ENCODE peak calls at places on chromosomes 2 and 18, in seven cellular contexts. K is astrocyte of the spinal cord, U is iPS DF 6.9, M is AG04450, H is GM12878, P is upper lobe of left lung, Y is epithelial cell of esophagus. E is an unnamed sample.

GRCh38 chr18:79258447-79258846 is 137.3 kb upstream of the NFATC1 start:
- DNase-seq in M (no peak), Y (peak), K (no peak), P (no peak), H (no peak), U (no peak), E (no peak)

GRCh38 chr18:78711316-78711715 is 268.3 kb upstream of the SALL3 start:
- DNase-seq in P (no peak), Y (no peak), M (no peak), K (no peak), H (no peak), U (no peak), E (no peak)

GRCh38 chr2:17545680-17546613 is 5.5 kb downstream of the VSNL1 start:
- DNase-seq in Y (no peak), M (no peak), H (no peak), P (no peak), K (no peak), U (no peak), E (no peak)

GRCh38 chr2:95023222-95023597 is 2.3 kb upstream of the MAL start:
- DNase-seq in K (no peak), U (no peak), Y (peak), P (no peak), H (no peak), M (no peak), E (no peak)

GRCh38 chr2:172674034-172674967 is 61.3 kb upstream of the RAPGEF4 start:
- DNase-seq in K (peak), M (no peak), P (peak), U (peak), Y (no peak), H (no peak), E (no peak)

GRCh38 chr18:46379323-46379950 is 275.3 kb downstream of the HAUS1 start:
- DNase-seq in U (no peak), Y (no peak), K (no peak), H (no peak), M (no peak), P (no peak), E (no peak)

GRCh38 chr2:176118606-176119370 is 2.2 kb downstream of the HOXD10 start:
- DNase-seq in P (no peak), U (no peak), M (no peak), Y (peak), K (no peak), H (no peak), E (no peak)

GRCh38 chr2:121697108-121697631 is 39.5 kb downstream of the NIFK start:
- DNase-seq in H (no peak), U (no peak), Y (peak), P (no peak), K (no peak), M (no peak), E (no peak)

GRCh38 chr2:110993557-110994231 is 127.0 kb upstream of the BCL2L11 start:
- DNase-seq in Y (peak), K (no peak), M (no peak), H (no peak), U (no peak), P (no peak), E (no peak)

GRCh38 chr2:170690671-170691070 is 24.5 kb upstream of the SP5 start:
- DNase-seq in Y (no peak), M (no peak), H (no peak), U (no peak), K (no peak), P (no peak), E (no peak)

GRCh38 chr2:86352137-86352931 is 14.9 kb upstream of the REEP1 start:
- DNase-seq in K (no peak), H (no peak), P (no peak), Y (no peak), U (no peak), M (no peak), E (no peak)

GRCh38 chr2:185466915-185467314 is 271.7 kb upstream of the FSIP2 start:
- DNase-seq in M (no peak), P (no peak), U (no peak), K (no peak), Y (no peak), H (no peak), E (no peak)

GRCh38 chr2:178914259-178914849 is 107.1 kb upstream of the TTN start:
- DNase-seq in K (peak), M (peak), H (peak), Y (peak), P (no peak), U (peak), E (peak)

GRCh38 chr2:173959909-173960308 is 5.3 kb downstream of the SP3 start:
- DNase-seq in U (no peak), P (no peak), M (no peak), Y (no peak), K (no peak), H (no peak), E (no peak)

GRCh38 chr2:173957517-173957916 is 7.7 kb downstream of the SP3 start:
- DNase-seq in P (no peak), K (no peak), H (no peak), U (no peak), Y (no peak), M (no peak), E (peak)

GRCh38 chr2:173959358-173959884 is 5.8 kb downstream of the SP3 start:
- DNase-seq in P (peak), Y (no peak), H (no peak), U (no peak), K (no peak), M (no peak), E (no peak)

GRCh38 chr2:173956454-173956853 is 8.7 kb downstream of the SP3 start:
- DNase-seq in K (no peak), H (no peak), M (no peak), P (no peak), Y (no peak), U (no peak), E (no peak)

GRCh38 chr2:173958198-173958846 is 6.9 kb downstream of the SP3 start:
- DNase-seq in U (no peak), K (no peak), Y (no peak), P (no peak), M (no peak), H (no peak), E (no peak)
- H3K4me3 ChIP-seq in U (no peak), K (no peak), Y (no peak), P (no peak), M (no peak), H (peak), E (peak)

GRCh38 chr2:159219394-159219998 is 67.0 kb downstream of the WDSUB1 start:
- DNase-seq in P (no peak), U (no peak), M (no peak), K (no peak), Y (no peak), H (no peak), E (no peak)
- H3K4me3 ChIP-seq in P (no peak), U (no peak), M (no peak), K (no peak), Y (no peak), H (no peak), E (no peak)

DNA sequence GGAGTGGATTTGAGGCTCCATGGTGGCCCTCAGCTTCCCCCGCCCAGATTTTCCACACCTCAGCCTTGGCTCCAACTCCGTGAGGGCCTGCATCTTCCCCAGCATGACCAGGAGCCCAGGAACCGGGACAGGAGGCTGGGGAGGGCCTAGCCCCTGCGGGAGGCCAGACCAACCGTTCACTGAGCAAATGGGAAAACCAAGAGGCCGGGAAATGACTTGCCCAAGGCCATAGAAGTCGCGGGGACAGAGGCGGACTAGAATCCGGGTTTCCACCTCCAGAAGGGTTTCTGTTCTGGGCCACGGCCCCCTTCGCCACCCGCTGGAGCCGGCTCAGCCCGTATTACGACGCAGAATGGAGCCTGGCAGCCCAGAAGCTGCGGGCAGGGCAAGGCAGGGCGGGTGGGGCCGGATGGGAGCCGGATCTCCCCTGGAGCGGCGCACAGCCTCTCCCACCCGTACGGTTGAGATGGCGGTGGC is 7.9 kb upstream of the CRYBA2 start:
- DNase-seq in P (no peak), U (no peak), H (no peak), M (no peak), K (no peak), Y (no peak), E (no peak)
- H3K4me3 ChIP-seq in P (peak), U (no peak), H (no peak), M (no peak), K (no peak), Y (no peak), E (no peak)

DNA sequence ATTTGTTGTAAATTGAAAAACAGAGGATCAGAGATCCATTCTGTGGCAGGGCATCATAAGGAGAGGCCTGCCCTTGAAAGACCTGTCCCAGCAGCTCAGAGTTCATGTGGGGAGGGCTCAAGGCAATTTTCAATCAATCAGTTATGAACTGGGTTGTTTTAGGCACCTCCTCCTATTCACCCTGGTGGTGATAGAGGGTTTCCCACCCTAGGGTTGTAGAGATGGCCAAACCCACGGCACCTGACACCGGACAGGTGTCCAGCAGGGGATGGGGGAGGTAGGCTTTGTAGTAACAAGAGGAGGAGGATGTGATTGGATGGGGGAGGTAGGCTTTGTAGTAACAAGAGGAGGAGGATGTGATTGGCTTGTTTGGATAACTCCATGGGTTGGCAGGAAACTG is 205.7 kb downstream of the SOCS6 start:
- DNase-seq in K (no peak), M (no peak), H (no peak), P (no peak), Y (no peak), U (no peak), E (no peak)
- H3K4me3 ChIP-seq in K (no peak), M (no peak), H (no peak), P (no peak), Y (no peak), U (no peak), E (no peak)

E was measured in adipocyte.